ENCODE peak calls at places on chromosomes 2 and 18, in five cellular contexts. M, D, Y, A and E are unnamed samples.

GRCh38 chr2:54497738-54498680 is 41.9 kb downstream of the SPTBN1 start:
- DNase-seq in D (no peak), M (no peak), Y (no peak), A (no peak), E (no peak)

GRCh38 chr2:68367918-68368656 is 3.0 kb downstream of the PLEK start:
- DNase-seq in A (no peak), D (no peak), Y (no peak), M (no peak), E (no peak)

GRCh38 chr2:219037783-219038549 is 3.4 kb downstream of the CFAP65 start:
- DNase-seq in D (no peak), A (no peak), M (no peak), Y (peak), E (no peak)

GRCh38 chr18:4987452-4988405 is 209.3 kb downstream of the AKAIN1 start:
- DNase-seq in D (no peak), M (no peak), A (no peak), Y (no peak), E (no peak)

GRCh38 chr2:113187771-113188170 is 14.0 kb downstream of the PSD4 start:
- DNase-seq in A (no peak), D (no peak), M (no peak), Y (no peak), E (no peak)

GRCh38 chr2:206955253-206955652 is 15.9 kb downstream of the CPO start:
- DNase-seq in A (no peak), D (no peak), M (no peak), Y (no peak), E (no peak)

GRCh38 chr18:10010611-10011015 is 96.8 kb downstream of the VAPA start:
- DNase-seq in Y (peak), M (no peak), D (peak), A (peak), E (peak)

GRCh38 chr2:71419976-71420375 is 33.4 kb upstream of the DYSF start:
- DNase-seq in Y (no peak), D (no peak), M (no peak), A (no peak), E (no peak)

GRCh38 chr2:25483584-25484266 is 142.0 kb upstream of the DNMT3A start:
- DNase-seq in M (no peak), D (no peak), A (no peak), Y (no peak), E (no peak)

GRCh38 chr2:101205521-101205998 is 47.1 kb upstream of the CNOT11 start:
- DNase-seq in M (peak), D (peak), A (peak), Y (no peak), E (peak)

GRCh38 chr2:96866586-96866985 is 3.3 kb downstream of the SEMA4C start:
- DNase-seq in M (no peak), D (no peak), Y (peak), A (no peak), E (peak)

GRCh38 chr2:96869281-96869823 is 528 bp downstream of the SEMA4C start:
- DNase-seq in M (peak), A (peak), Y (peak), D (peak), E (peak)

GRCh38 chr2:96866986-96867755 is 2.7 kb downstream of the SEMA4C start:
- DNase-seq in D (no peak), M (no peak), Y (no peak), A (no peak), E (peak)

GRCh38 chr2:96868555-96869280 is 1.2 kb downstream of the SEMA4C start:
- DNase-seq in Y (peak), M (peak), D (peak), A (peak), E (peak)

DNA sequence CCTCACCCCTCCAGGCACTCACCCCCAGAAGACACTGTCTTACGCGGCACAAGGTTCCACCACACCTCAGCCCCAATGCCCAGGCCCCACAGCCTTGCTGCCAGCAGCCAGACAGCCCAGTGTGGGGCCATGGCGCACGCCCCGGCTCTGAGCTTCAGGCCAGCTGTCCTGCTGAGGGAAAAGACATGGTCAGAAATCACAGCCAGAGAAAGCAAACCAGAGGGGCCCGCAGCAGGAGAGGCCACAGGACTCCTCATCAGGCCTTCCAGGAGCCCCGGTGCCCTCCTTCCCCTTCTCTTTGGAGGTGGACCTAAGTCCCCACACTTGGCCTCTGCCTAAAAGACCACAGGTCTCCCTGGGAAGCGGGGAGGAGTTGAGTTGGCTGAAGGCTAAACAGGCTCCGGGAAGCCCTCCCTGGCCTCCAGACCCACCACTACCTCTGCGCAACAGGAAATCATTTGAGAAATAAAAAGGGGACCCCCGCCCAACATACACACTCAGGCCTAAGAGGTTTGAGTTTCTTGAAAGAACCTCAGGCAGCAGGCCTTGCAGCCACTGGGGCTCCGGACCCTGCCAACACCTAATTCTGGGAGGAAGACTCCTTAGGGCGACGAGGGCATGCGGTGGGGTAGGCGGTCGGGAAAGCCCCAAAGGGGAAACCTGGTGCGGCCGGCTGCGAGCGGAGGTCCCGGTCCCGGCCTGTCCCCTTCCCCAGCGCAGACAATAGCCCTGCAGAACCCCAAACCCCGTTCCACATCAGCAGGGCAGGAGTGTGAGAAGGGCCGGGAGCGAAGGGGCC is 1.9 kb downstream of the SEMA4C start:
- DNase-seq in Y (peak), D (no peak), M (no peak), A (no peak), E (peak)
- H3K27ac ChIP-seq in Y (peak), D (peak), M (peak), A (peak), E (peak)

DNA sequence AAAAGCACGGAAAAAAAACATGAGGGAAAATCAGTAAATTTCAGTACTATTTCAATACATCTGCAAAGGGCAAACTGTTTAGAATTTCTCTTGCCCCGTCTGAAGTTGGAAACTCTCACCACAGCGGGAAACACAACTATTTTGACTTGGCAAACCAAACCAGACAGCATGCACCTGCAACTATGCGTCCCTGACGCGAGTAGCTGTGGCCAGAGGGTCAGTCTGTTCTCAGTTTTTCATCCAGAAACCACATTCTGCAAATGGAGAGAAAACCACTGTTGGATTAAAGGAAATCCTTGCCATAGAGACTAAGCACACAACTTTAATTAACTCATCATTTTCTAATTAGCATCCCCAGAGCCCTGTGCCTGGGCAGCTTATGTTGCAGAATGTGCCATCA is 415.7 kb upstream of the TCF4 start:
- DNase-seq in A (no peak), D (no peak), Y (no peak), M (no peak), E (no peak)
- H3K27ac ChIP-seq in A (no peak), D (no peak), Y (no peak), M (no peak), E (no peak)

GRCh38 chr2:191845248-191845715 is 1.6 kb downstream of the CAVIN2 start:
- DNase-seq in A (peak), D (no peak), Y (peak), M (peak), E (no peak)

GRCh38 chr2:191845876-191846786 is 757 bp downstream of the CAVIN2 start:
- DNase-seq in Y (peak), D (no peak), A (peak), M (peak), E (no peak)

GRCh38 chr2:191848771-191849726 is 2.2 kb upstream of the CAVIN2 start:
- DNase-seq in M (peak), A (no peak), Y (no peak), D (no peak), E (no peak)

GRCh38 chr2:191847764-191848163 is 876 bp upstream of the CAVIN2 start:
- DNase-seq in M (peak), Y (no peak), A (no peak), D (no peak), E (no peak)

DNA sequence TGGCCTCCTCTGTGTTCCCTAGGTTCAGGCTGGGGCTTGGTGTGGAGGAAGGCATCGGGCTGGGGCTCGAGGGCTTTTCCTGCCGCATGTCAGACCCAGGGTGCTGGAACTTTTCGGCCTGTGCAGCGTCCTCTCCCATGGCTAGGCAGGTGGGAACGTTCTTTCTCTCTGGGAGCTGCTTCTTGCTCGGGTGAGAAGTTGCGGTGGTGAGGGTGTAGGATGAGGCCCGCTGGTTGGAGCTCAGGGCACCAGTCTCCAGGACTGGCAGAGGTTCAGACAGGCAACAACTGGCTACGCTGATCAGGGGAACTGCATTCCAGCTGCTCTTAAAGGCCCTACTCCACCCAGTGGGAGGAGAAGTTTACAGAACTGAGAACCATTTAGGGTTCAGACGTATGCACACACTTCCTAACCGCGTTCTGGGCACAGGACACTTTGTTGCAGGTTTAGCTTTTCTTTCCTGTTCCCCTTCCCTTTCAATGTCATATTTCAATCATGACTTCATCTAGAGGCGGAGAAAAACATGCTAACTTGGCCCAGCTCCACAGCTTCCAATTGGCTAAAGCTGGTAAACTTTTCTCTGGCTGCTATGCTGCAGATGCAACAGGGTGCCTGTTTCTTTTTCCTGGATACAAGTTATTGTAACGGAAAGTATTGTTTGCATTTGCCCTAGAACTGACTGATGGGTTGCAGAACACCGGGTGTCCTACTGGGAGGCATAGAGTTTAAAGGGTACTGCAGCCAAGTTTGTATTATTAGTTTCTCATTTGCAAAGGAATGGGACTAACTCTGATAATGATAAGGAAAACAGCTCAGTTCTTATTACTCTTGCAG is at the start of gene CAVIN2:
- DNase-seq in D (peak), Y (peak), A (peak), M (peak), E (peak)
- H3K27ac ChIP-seq in D (peak), Y (peak), A (peak), M (peak), E (peak)

GRCh38 chr2:85247591-85247990 is 80.2 kb downstream of the TGOLN2 start:
- DNase-seq in Y (no peak), M (no peak), D (no peak), A (no peak), E (no peak)
- H3K27ac ChIP-seq in Y (no peak), M (peak), D (no peak), A (no peak), E (no peak)

GRCh38 chr2:9382604-9383235 is 40.6 kb downstream of the ITGB1BP1 start:
- DNase-seq in A (no peak), D (no peak), M (no peak), Y (no peak), E (peak)

GRCh38 chr2:9377461-9378097 is 45.7 kb downstream of the ITGB1BP1 start:
- DNase-seq in Y (no peak), D (no peak), M (no peak), A (no peak), E (peak)

GRCh38 chr2:9379372-9379725 is 44.0 kb downstream of the ITGB1BP1 start:
- DNase-seq in M (no peak), A (no peak), D (no peak), Y (no peak), E (no peak)

GRCh38 chr2:9378433-9379371 is 44.6 kb downstream of the ITGB1BP1 start:
- DNase-seq in Y (peak), A (peak), M (peak), D (no peak), E (peak)

GRCh38 chr2:9380702-9381628 is 42.4 kb downstream of the ITGB1BP1 start:
- DNase-seq in Y (no peak), A (no peak), D (no peak), M (no peak), E (peak)
- H3K27ac ChIP-seq in Y (peak), A (peak), D (no peak), M (peak), E (peak)

GRCh38 chr2:47155091-47155876 is at the start of gene STPG4:
- DNase-seq in M (no peak), Y (no peak), A (no peak), D (no peak), E (no peak)
- H3K27ac ChIP-seq in M (no peak), Y (no peak), A (no peak), D (no peak), E (peak)